ENCODE peak calls at places on chromosomes 1 and 21, in eight cellular contexts. One of them, this sample, is unnamed.

GRCh38 chr1:161223805-161224694 is 622 bp upstream of the APOA2 start:
- DNase-seq in HFF-Myc: no peak
- DNase-seq in HuH-7.5: peak; percentile 58
- DNase-seq in GM19239: no peak
- DNase-seq in NCI-H146: no peak
- DNase-seq in ACHN: no peak
- DNase-seq in foreskin fibroblast: no peak
- DNase-seq in hypothalamus: no peak
- DNase-seq in this sample: no peak

GRCh38 chr1:10575616-10576015 is 100.9 kb downstream of the PEX14 start:
- DNase-seq in HFF-Myc: peak; percentile 35
- DNase-seq in HuH-7.5: no peak
- DNase-seq in GM19239: no peak
- DNase-seq in NCI-H146: no peak
- DNase-seq in ACHN: peak; percentile 77
- DNase-seq in foreskin fibroblast: peak; percentile 73
- DNase-seq in hypothalamus: no peak
- DNase-seq in this sample: no peak

GRCh38 chr1:153626477-153626928 is 802 bp downstream of the S100A13 start:
- DNase-seq in HFF-Myc: no peak
- DNase-seq in HuH-7.5: no peak
- DNase-seq in GM19239: no peak
- DNase-seq in NCI-H146: no peak
- DNase-seq in ACHN: no peak
- DNase-seq in foreskin fibroblast: no peak
- DNase-seq in hypothalamus: no peak
- DNase-seq in this sample: no peak

GRCh38 chr21:46004168-46004861 is 22.7 kb downstream of the COL6A1 start:
- DNase-seq in HFF-Myc: no peak
- DNase-seq in HuH-7.5: no peak
- DNase-seq in GM19239: no peak
- DNase-seq in NCI-H146: no peak
- DNase-seq in ACHN: no peak
- DNase-seq in foreskin fibroblast: peak; percentile 12
- DNase-seq in hypothalamus: no peak
- DNase-seq in this sample: no peak

GRCh38 chr1:174965006-174965971 is 34.5 kb upstream of the CACYBP start:
- DNase-seq in HFF-Myc: no peak
- DNase-seq in HuH-7.5: no peak
- DNase-seq in GM19239: no peak
- DNase-seq in NCI-H146: no peak
- DNase-seq in ACHN: no peak
- DNase-seq in foreskin fibroblast: no peak
- DNase-seq in hypothalamus: no peak
- DNase-seq in this sample: peak; percentile 4

GRCh38 chr1:214525535-214526019 is 25.8 kb downstream of the PTPN14 start:
- DNase-seq in HFF-Myc: no peak
- DNase-seq in HuH-7.5: no peak
- DNase-seq in GM19239: no peak
- DNase-seq in NCI-H146: no peak
- DNase-seq in ACHN: peak; percentile 33
- DNase-seq in foreskin fibroblast: no peak
- DNase-seq in hypothalamus: no peak
- DNase-seq in this sample: no peak

GRCh38 chr21:15159382-15160020 is 94.7 kb upstream of the NRIP1 start:
- DNase-seq in HFF-Myc: no peak
- DNase-seq in HuH-7.5: no peak
- DNase-seq in GM19239: no peak
- DNase-seq in NCI-H146: no peak
- DNase-seq in ACHN: no peak
- DNase-seq in foreskin fibroblast: no peak
- DNase-seq in hypothalamus: no peak
- DNase-seq in this sample: no peak

GRCh38 chr1:228332797-228333738 is 73.6 kb downstream of the TRIM11 start:
- DNase-seq in HFF-Myc: no peak
- DNase-seq in HuH-7.5: no peak
- DNase-seq in GM19239: no peak
- DNase-seq in NCI-H146: no peak
- DNase-seq in ACHN: no peak
- DNase-seq in foreskin fibroblast: no peak
- DNase-seq in hypothalamus: no peak
- DNase-seq in this sample: no peak

GRCh38 chr1:245896258-245896657 is 610.8 kb downstream of the SMYD3 start:
- DNase-seq in HFF-Myc: no peak
- DNase-seq in HuH-7.5: no peak
- DNase-seq in GM19239: no peak
- DNase-seq in NCI-H146: no peak
- DNase-seq in ACHN: no peak
- DNase-seq in foreskin fibroblast: no peak
- DNase-seq in hypothalamus: no peak
- DNase-seq in this sample: no peak

GRCh38 chr21:15624646-15625045 is 105.1 kb upstream of the USP25 start:
- DNase-seq in HFF-Myc: no peak
- DNase-seq in HuH-7.5: no peak
- DNase-seq in GM19239: no peak
- DNase-seq in NCI-H146: no peak
- DNase-seq in ACHN: no peak
- DNase-seq in foreskin fibroblast: no peak
- DNase-seq in hypothalamus: no peak
- DNase-seq in this sample: no peak

GRCh38 chr1:29474274-29474824 is 238.0 kb downstream of the PTPRU start:
- DNase-seq in HFF-Myc: no peak
- DNase-seq in HuH-7.5: no peak
- DNase-seq in GM19239: no peak
- DNase-seq in NCI-H146: no peak
- DNase-seq in ACHN: no peak
- DNase-seq in foreskin fibroblast: no peak
- DNase-seq in hypothalamus: no peak
- DNase-seq in this sample: peak; percentile 32

GRCh38 chr1:153400244-153400643 is 9.4 kb upstream of the S100A8 start:
- DNase-seq in HFF-Myc: no peak
- DNase-seq in HuH-7.5: no peak
- DNase-seq in GM19239: no peak
- DNase-seq in NCI-H146: peak; percentile 64
- DNase-seq in ACHN: peak; percentile 29
- DNase-seq in foreskin fibroblast: peak; percentile 36
- DNase-seq in hypothalamus: no peak
- DNase-seq in this sample: peak; percentile 78

GRCh38 chr1:109634292-109634691 is 14.7 kb downstream of the AMPD2 start:
- DNase-seq in HFF-Myc: no peak
- DNase-seq in HuH-7.5: no peak
- DNase-seq in GM19239: no peak
- DNase-seq in NCI-H146: no peak
- DNase-seq in ACHN: no peak
- DNase-seq in foreskin fibroblast: peak; percentile 6
- DNase-seq in hypothalamus: no peak
- DNase-seq in this sample: no peak

GRCh38 chr1:59230622-59231021 is 66.3 kb upstream of the FGGY start:
- DNase-seq in HFF-Myc: no peak
- DNase-seq in HuH-7.5: no peak
- DNase-seq in GM19239: no peak
- DNase-seq in NCI-H146: no peak
- DNase-seq in ACHN: no peak
- DNase-seq in foreskin fibroblast: peak; percentile 53
- DNase-seq in hypothalamus: no peak
- DNase-seq in this sample: no peak

GRCh38 chr1:150282558-150282958 is 204 bp downstream of the CIART start:
- DNase-seq in HFF-Myc: no peak
- DNase-seq in HuH-7.5: no peak
- DNase-seq in GM19239: no peak
- DNase-seq in NCI-H146: peak; percentile 78
- DNase-seq in ACHN: no peak
- DNase-seq in foreskin fibroblast: no peak
- DNase-seq in hypothalamus: no peak
- DNase-seq in this sample: no peak

GRCh38 chr1:30675761-30676160 is 47.6 kb downstream of the MATN1 start:
- DNase-seq in HFF-Myc: peak; percentile 85
- DNase-seq in HuH-7.5: no peak
- DNase-seq in GM19239: no peak
- DNase-seq in NCI-H146: no peak
- DNase-seq in ACHN: no peak
- DNase-seq in foreskin fibroblast: peak; percentile 85
- DNase-seq in hypothalamus: no peak
- DNase-seq in this sample: no peak

GRCh38 chr1:183155939-183156338 is 30.1 kb upstream of the LAMC2 start:
- DNase-seq in HFF-Myc: no peak
- DNase-seq in HuH-7.5: no peak
- DNase-seq in GM19239: no peak
- DNase-seq in NCI-H146: no peak
- DNase-seq in ACHN: no peak
- DNase-seq in foreskin fibroblast: peak; percentile 33
- DNase-seq in hypothalamus: no peak
- DNase-seq in this sample: no peak

GRCh38 chr1:28374297-28374696 is 4.8 kb downstream of the PHACTR4 start:
- DNase-seq in HFF-Myc: no peak
- DNase-seq in HuH-7.5: no peak
- DNase-seq in GM19239: no peak
- DNase-seq in NCI-H146: no peak
- DNase-seq in ACHN: peak; percentile 32
- DNase-seq in foreskin fibroblast: peak; percentile 51
- DNase-seq in hypothalamus: no peak
- DNase-seq in this sample: no peak

GRCh38 chr1:93177991-93178390 is 2.2 kb downstream of the TMED5 start:
- DNase-seq in HFF-Myc: no peak
- DNase-seq in HuH-7.5: no peak
- DNase-seq in GM19239: no peak
- DNase-seq in NCI-H146: no peak
- DNase-seq in ACHN: peak; percentile 27
- DNase-seq in foreskin fibroblast: peak; percentile 56
- DNase-seq in hypothalamus: no peak
- DNase-seq in this sample: no peak

GRCh38 chr1:213985181-213986019 is 2.4 kb upstream of the PROX1 start:
- DNase-seq in HFF-Myc: no peak
- DNase-seq in HuH-7.5: peak; percentile 60
- DNase-seq in GM19239: no peak
- DNase-seq in NCI-H146: no peak
- DNase-seq in ACHN: no peak
- DNase-seq in foreskin fibroblast: no peak
- DNase-seq in hypothalamus: no peak
- DNase-seq in this sample: no peak

GRCh38 chr1:12402844-12403243 is 173.0 kb downstream of the VPS13D start:
- DNase-seq in HFF-Myc: no peak
- DNase-seq in HuH-7.5: no peak
- DNase-seq in GM19239: no peak
- DNase-seq in NCI-H146: no peak
- DNase-seq in ACHN: no peak
- DNase-seq in foreskin fibroblast: no peak
- DNase-seq in hypothalamus: no peak
- DNase-seq in this sample: no peak

GRCh38 chr1:40267767-40268187 is 9.7 kb downstream of the ZMPSTE24 start:
- DNase-seq in HFF-Myc: peak; percentile 27
- DNase-seq in HuH-7.5: no peak
- DNase-seq in GM19239: no peak
- DNase-seq in NCI-H146: no peak
- DNase-seq in ACHN: peak; percentile 12
- DNase-seq in foreskin fibroblast: peak; percentile 69
- DNase-seq in hypothalamus: no peak
- DNase-seq in this sample: no peak

GRCh38 chr1:244460195-244460594 is 878 bp upstream of the CATSPERE start:
- DNase-seq in HFF-Myc: no peak
- DNase-seq in HuH-7.5: no peak
- DNase-seq in GM19239: no peak
- DNase-seq in NCI-H146: no peak
- DNase-seq in ACHN: peak; percentile 20
- DNase-seq in foreskin fibroblast: peak; percentile 38
- DNase-seq in hypothalamus: no peak
- DNase-seq in this sample: no peak

GRCh38 chr1:99084562-99084961 is 79.9 kb upstream of the PLPPR5 start:
- DNase-seq in HFF-Myc: no peak
- DNase-seq in HuH-7.5: no peak
- DNase-seq in GM19239: no peak
- DNase-seq in NCI-H146: no peak
- DNase-seq in ACHN: no peak
- DNase-seq in foreskin fibroblast: no peak
- DNase-seq in hypothalamus: no peak
- DNase-seq in this sample: no peak